ENCODE peak calls at places on chromosomes 3 and 15, in six cellular contexts. One of them, this sample, is unnamed.

GRCh38 chr3:98353554-98353953 is at the start of gene OR5K4:
- DNase-seq in GM12865: no peak
- DNase-seq in A172: no peak
- DNase-seq in HT-29: no peak
- DNase-seq in renal cortical epithelial cell: no peak
- DNase-seq in fibroblast of gingiva: no peak
- DNase-seq in this sample: no peak

GRCh38 chr3:149547413-149547812 is 72.9 kb downstream of the TM4SF4 start:
- DNase-seq in HT-29: no peak
- DNase-seq in renal cortical epithelial cell: no peak
- DNase-seq in fibroblast of gingiva: peak; percentile 71
- DNase-seq in A172: no peak
- DNase-seq in GM12865: no peak
- DNase-seq in this sample: no peak

GRCh38 chr3:13110678-13111116 is 37.5 kb upstream of the IQSEC1 start:
- DNase-seq in GM12865: peak; percentile 87
- DNase-seq in A172: peak; percentile 94
- DNase-seq in HT-29: peak; percentile 44
- DNase-seq in fibroblast of gingiva: no peak
- DNase-seq in renal cortical epithelial cell: peak; percentile 91
- DNase-seq in this sample: no peak

GRCh38 chr15:48177383-48177874 is 666 bp downstream of the MYEF2 start:
- DNase-seq in GM12865: peak; percentile 48
- DNase-seq in renal cortical epithelial cell: peak; percentile 69
- DNase-seq in fibroblast of gingiva: peak; percentile 6
- DNase-seq in A172: peak; percentile 62
- DNase-seq in HT-29: peak; percentile 58
- DNase-seq in this sample: no peak

GRCh38 chr3:121748638-121749275 is 784 bp downstream of the GOLGB1 start:
- DNase-seq in A172: peak; percentile 8
- DNase-seq in GM12865: peak; percentile 76
- DNase-seq in fibroblast of gingiva: peak; percentile 72
- DNase-seq in renal cortical epithelial cell: peak; percentile 51
- DNase-seq in HT-29: peak; percentile 91
- DNase-seq in this sample: no peak

GRCh38 chr3:15268033-15268631 is 62.1 kb downstream of the CAPN7 start:
- DNase-seq in renal cortical epithelial cell: peak; percentile 71
- DNase-seq in fibroblast of gingiva: peak; percentile 79
- DNase-seq in A172: peak; percentile 82
- DNase-seq in HT-29: peak; percentile 76
- DNase-seq in GM12865: peak; percentile 93
- DNase-seq in this sample: peak; percentile 64

GRCh38 chr15:31326729-31327673 is at the start of gene KLF13:
- DNase-seq in fibroblast of gingiva: peak; percentile 65
- DNase-seq in A172: peak; percentile 26
- DNase-seq in renal cortical epithelial cell: no peak
- DNase-seq in HT-29: no peak
- DNase-seq in GM12865: no peak
- DNase-seq in this sample: no peak

GRCh38 chr3:180913582-180914404 is 1.3 kb downstream of the FXR1 start:
- DNase-seq in fibroblast of gingiva: peak; percentile 32
- DNase-seq in HT-29: peak; percentile 6
- DNase-seq in renal cortical epithelial cell: peak; percentile 55
- DNase-seq in A172: no peak
- DNase-seq in GM12865: no peak
- DNase-seq in this sample: no peak

GRCh38 chr15:62533687-62534086 is 368.6 kb upstream of the C2CD4B start:
- DNase-seq in GM12865: no peak
- DNase-seq in renal cortical epithelial cell: no peak
- DNase-seq in fibroblast of gingiva: no peak
- DNase-seq in HT-29: no peak
- DNase-seq in A172: no peak
- DNase-seq in this sample: no peak

GRCh38 chr15:66126057-66126855 is 127.3 kb downstream of the MEGF11 start:
- DNase-seq in fibroblast of gingiva: no peak
- DNase-seq in GM12865: no peak
- DNase-seq in HT-29: no peak
- DNase-seq in A172: no peak
- DNase-seq in renal cortical epithelial cell: no peak
- DNase-seq in this sample: no peak

GRCh38 chr3:128605091-128606046 is 45.2 kb downstream of the RPN1 start:
- DNase-seq in HT-29: no peak
- DNase-seq in fibroblast of gingiva: no peak
- DNase-seq in A172: no peak
- DNase-seq in GM12865: no peak
- DNase-seq in renal cortical epithelial cell: peak; percentile 69
- DNase-seq in this sample: no peak

GRCh38 chr15:82850731-82851130 is 41.3 kb downstream of the WHAMM start:
- DNase-seq in A172: no peak
- DNase-seq in fibroblast of gingiva: no peak
- DNase-seq in GM12865: no peak
- DNase-seq in HT-29: no peak
- DNase-seq in renal cortical epithelial cell: no peak
- DNase-seq in this sample: no peak

GRCh38 chr15:60683156-60683555 is 204.2 kb upstream of the ICE2 start:
- DNase-seq in renal cortical epithelial cell: no peak
- DNase-seq in GM12865: no peak
- DNase-seq in HT-29: no peak
- DNase-seq in A172: no peak
- DNase-seq in fibroblast of gingiva: peak; percentile 33
- DNase-seq in this sample: no peak

GRCh38 chr15:65082303-65082958 is 5.9 kb downstream of the KBTBD13 start:
- DNase-seq in GM12865: no peak
- DNase-seq in fibroblast of gingiva: no peak
- DNase-seq in A172: peak; percentile 23
- DNase-seq in HT-29: peak; percentile 56
- DNase-seq in renal cortical epithelial cell: no peak
- DNase-seq in this sample: no peak

GRCh38 chr3:62462097-62462789 is 88.9 kb upstream of the FEZF2 start:
- DNase-seq in HT-29: no peak
- DNase-seq in fibroblast of gingiva: no peak
- DNase-seq in A172: peak; percentile 5
- DNase-seq in renal cortical epithelial cell: no peak
- DNase-seq in GM12865: no peak
- DNase-seq in this sample: no peak

GRCh38 chr3:101829066-101829830 is 20.1 kb upstream of the NFKBIZ start:
- DNase-seq in HT-29: peak; percentile 26
- DNase-seq in GM12865: peak; percentile 74
- DNase-seq in fibroblast of gingiva: peak; percentile 43
- DNase-seq in A172: peak; percentile 77
- DNase-seq in renal cortical epithelial cell: peak; percentile 46
- DNase-seq in this sample: no peak